ENCODE peak calls at places on chromosomes 3 and 15, in four cellular contexts. One of them, this sample, is unnamed.

GRCh38 chr3:129343643-129344360 is 65.1 kb downstream of the HMCES start:
- DNase-seq in Calu3: peak
- DNase-seq in A549: peak
- DNase-seq in stimulated activated CD4-positive, alpha-beta T cell treated with anti-CD3 and anti-CD28 coated beads, Interleukin-15, amount 100 ng/mL, for 24 hours: peak
- DNase-seq in this sample: no peak

GRCh38 chr3:72800869-72801268 is 47.4 kb downstream of the SHQ1 start:
- DNase-seq in Calu3: no peak
- DNase-seq in stimulated activated CD4-positive, alpha-beta T cell treated with anti-CD3 and anti-CD28 coated beads, Interleukin-15, amount 100 ng/mL, for 24 hours: no peak
- DNase-seq in A549: no peak
- DNase-seq in this sample: no peak

GRCh38 chr15:94644433-94644832 is 413.1 kb downstream of the MCTP2 start:
- DNase-seq in stimulated activated CD4-positive, alpha-beta T cell treated with anti-CD3 and anti-CD28 coated beads, Interleukin-15, amount 100 ng/mL, for 24 hours: no peak
- DNase-seq in Calu3: no peak
- DNase-seq in A549: no peak
- DNase-seq in this sample: no peak

GRCh38 chr3:43248194-43248593 is 38.1 kb upstream of the SNRK start:
- DNase-seq in Calu3: no peak
- DNase-seq in A549: no peak
- DNase-seq in stimulated activated CD4-positive, alpha-beta T cell treated with anti-CD3 and anti-CD28 coated beads, Interleukin-15, amount 100 ng/mL, for 24 hours: no peak
- DNase-seq in this sample: no peak

GRCh38 chr15:98896802-98897732 is 110.5 kb downstream of the PGPEP1L start:
- DNase-seq in A549: peak
- DNase-seq in Calu3: peak
- DNase-seq in stimulated activated CD4-positive, alpha-beta T cell treated with anti-CD3 and anti-CD28 coated beads, Interleukin-15, amount 100 ng/mL, for 24 hours: no peak
- DNase-seq in this sample: peak

GRCh38 chr3:13762931-13763330 is 116.9 kb downstream of the WNT7A start:
- DNase-seq in A549: no peak
- DNase-seq in Calu3: no peak
- DNase-seq in stimulated activated CD4-positive, alpha-beta T cell treated with anti-CD3 and anti-CD28 coated beads, Interleukin-15, amount 100 ng/mL, for 24 hours: no peak
- DNase-seq in this sample: no peak

GRCh38 chr3:114877378-114878118 is 269.5 kb downstream of the ZBTB20 start:
- DNase-seq in Calu3: no peak
- DNase-seq in A549: no peak
- DNase-seq in stimulated activated CD4-positive, alpha-beta T cell treated with anti-CD3 and anti-CD28 coated beads, Interleukin-15, amount 100 ng/mL, for 24 hours: no peak
- DNase-seq in this sample: no peak

GRCh38 chr3:171157286-171157685 is 130.8 kb upstream of the SLC2A2 start:
- DNase-seq in A549: no peak
- DNase-seq in stimulated activated CD4-positive, alpha-beta T cell treated with anti-CD3 and anti-CD28 coated beads, Interleukin-15, amount 100 ng/mL, for 24 hours: no peak
- DNase-seq in Calu3: no peak
- DNase-seq in this sample: no peak

GRCh38 chr15:39830166-39830565 is 47.5 kb upstream of the FSIP1 start:
- DNase-seq in Calu3: no peak
- DNase-seq in A549: no peak
- DNase-seq in stimulated activated CD4-positive, alpha-beta T cell treated with anti-CD3 and anti-CD28 coated beads, Interleukin-15, amount 100 ng/mL, for 24 hours: no peak
- DNase-seq in this sample: no peak